ENCODE peak calls at places on chromosomes 3 and 15, in ten cellular contexts. One of them, this sample, is unnamed.
A peak's percentile ranks its signal among the peaks of the same experiment; 100 is the strongest.

GRCh38 chr15:50135123-50135541 is 16.1 kb upstream of the ATP8B4 start:
- DNase-seq in cardiac muscle cell: no peak
- DNase-seq in HepG2: no peak
- DNase-seq in transverse colon: no peak
- DNase-seq in thoracic aorta: no peak
- DNase-seq in PC-3: no peak
- DNase-seq in neural progenitor cell: no peak
- DNase-seq in Panc1: no peak
- DNase-seq in stomach: no peak
- DNase-seq in neuronal stem cell: no peak
- DNase-seq in this sample: no peak

GRCh38 chr15:39426552-39427532 is 154.0 kb upstream of the THBS1 start:
- DNase-seq in cardiac muscle cell: peak; percentile 96
- DNase-seq in HepG2: no peak
- DNase-seq in transverse colon: peak; percentile 38
- DNase-seq in thoracic aorta: no peak
- DNase-seq in PC-3: no peak
- DNase-seq in neural progenitor cell: peak; percentile 21
- DNase-seq in Panc1: no peak
- DNase-seq in stomach: peak; percentile 46
- DNase-seq in neuronal stem cell: no peak
- DNase-seq in this sample: peak; percentile 18

GRCh38 chr15:31077181-31077580 is 24.3 kb downstream of the TRPM1 start:
- DNase-seq in cardiac muscle cell: no peak
- DNase-seq in HepG2: no peak
- DNase-seq in transverse colon: peak; percentile 23
- DNase-seq in thoracic aorta: no peak
- DNase-seq in PC-3: no peak
- DNase-seq in neural progenitor cell: no peak
- DNase-seq in Panc1: no peak
- DNase-seq in stomach: no peak
- DNase-seq in neuronal stem cell: no peak
- DNase-seq in this sample: no peak

GRCh38 chr3:113660901-113661300 is 35.5 kb downstream of the USF3 start:
- DNase-seq in cardiac muscle cell: no peak
- DNase-seq in HepG2: no peak
- DNase-seq in transverse colon: no peak
- DNase-seq in thoracic aorta: no peak
- DNase-seq in PC-3: no peak
- DNase-seq in neural progenitor cell: no peak
- DNase-seq in Panc1: no peak
- DNase-seq in stomach: no peak
- DNase-seq in neuronal stem cell: no peak
- DNase-seq in this sample: no peak

GRCh38 chr3:183291511-183292031 is 38.5 kb downstream of the B3GNT5 start:
- DNase-seq in cardiac muscle cell: peak; percentile 77
- DNase-seq in HepG2: peak; percentile 78
- DNase-seq in transverse colon: no peak
- DNase-seq in thoracic aorta: no peak
- DNase-seq in PC-3: peak; percentile 81
- DNase-seq in neural progenitor cell: no peak
- DNase-seq in Panc1: no peak
- DNase-seq in stomach: no peak
- DNase-seq in neuronal stem cell: no peak
- DNase-seq in this sample: no peak

GRCh38 chr3:18134386-18135082 is 290.6 kb downstream of the SATB1 start:
- DNase-seq in cardiac muscle cell: peak; percentile 68
- DNase-seq in HepG2: no peak
- DNase-seq in transverse colon: no peak
- DNase-seq in thoracic aorta: no peak
- DNase-seq in PC-3: peak; percentile 68
- DNase-seq in neural progenitor cell: peak; percentile 66
- DNase-seq in Panc1: no peak
- DNase-seq in stomach: no peak
- DNase-seq in neuronal stem cell: peak; percentile 9
- DNase-seq in this sample: no peak

GRCh38 chr15:99911824-99912223 is 178.6 kb upstream of the LYSMD4 start:
- DNase-seq in cardiac muscle cell: peak; percentile 76
- DNase-seq in HepG2: no peak
- DNase-seq in transverse colon: no peak
- DNase-seq in thoracic aorta: no peak
- DNase-seq in PC-3: no peak
- DNase-seq in neural progenitor cell: no peak
- DNase-seq in Panc1: no peak
- DNase-seq in stomach: no peak
- DNase-seq in neuronal stem cell: no peak
- DNase-seq in this sample: no peak

GRCh38 chr3:8987673-8988655 is 24.7 kb upstream of the RAD18 start:
- DNase-seq in cardiac muscle cell: peak; percentile 74
- DNase-seq in HepG2: peak; percentile 36
- DNase-seq in transverse colon: peak; percentile 62
- DNase-seq in thoracic aorta: no peak
- DNase-seq in PC-3: peak; percentile 75
- DNase-seq in neural progenitor cell: peak; percentile 83
- DNase-seq in Panc1: no peak
- DNase-seq in stomach: peak; percentile 76
- DNase-seq in neuronal stem cell: peak; percentile 65
- DNase-seq in this sample: peak; percentile 28

GRCh38 chr3:167520656-167521360 is 47.0 kb upstream of the SERPINI2 start:
- DNase-seq in cardiac muscle cell: no peak
- DNase-seq in HepG2: no peak
- DNase-seq in transverse colon: no peak
- DNase-seq in thoracic aorta: no peak
- DNase-seq in PC-3: no peak
- DNase-seq in neural progenitor cell: no peak
- DNase-seq in Panc1: no peak
- DNase-seq in stomach: no peak
- DNase-seq in neuronal stem cell: no peak
- DNase-seq in this sample: no peak

GRCh38 chr3:73442886-73443285 is 181.9 kb downstream of the PDZRN3 start:
- DNase-seq in cardiac muscle cell: no peak
- DNase-seq in HepG2: no peak
- DNase-seq in transverse colon: no peak
- DNase-seq in thoracic aorta: no peak
- DNase-seq in PC-3: no peak
- DNase-seq in neural progenitor cell: no peak
- DNase-seq in Panc1: no peak
- DNase-seq in stomach: no peak
- DNase-seq in neuronal stem cell: no peak
- DNase-seq in this sample: no peak

GRCh38 chr3:170808041-170808440 is 62.0 kb downstream of the RPL22L1 start:
- DNase-seq in cardiac muscle cell: peak; percentile 21
- DNase-seq in HepG2: no peak
- DNase-seq in transverse colon: no peak
- DNase-seq in thoracic aorta: no peak
- DNase-seq in PC-3: no peak
- DNase-seq in neural progenitor cell: no peak
- DNase-seq in Panc1: no peak
- DNase-seq in stomach: no peak
- DNase-seq in neuronal stem cell: no peak
- DNase-seq in this sample: no peak

GRCh38 chr3:49732592-49732991 is 8.8 kb upstream of the GMPPB start:
- DNase-seq in cardiac muscle cell: no peak
- DNase-seq in HepG2: no peak
- DNase-seq in transverse colon: no peak
- DNase-seq in thoracic aorta: no peak
- DNase-seq in PC-3: no peak
- DNase-seq in neural progenitor cell: no peak
- DNase-seq in Panc1: no peak
- DNase-seq in stomach: no peak
- DNase-seq in neuronal stem cell: no peak
- DNase-seq in this sample: no peak

GRCh38 chr3:185846041-185846440 is 21.2 kb upstream of the IGF2BP2 start:
- DNase-seq in cardiac muscle cell: peak; percentile 46
- DNase-seq in HepG2: no peak
- DNase-seq in transverse colon: no peak
- DNase-seq in thoracic aorta: no peak
- DNase-seq in PC-3: no peak
- DNase-seq in neural progenitor cell: no peak
- DNase-seq in Panc1: no peak
- DNase-seq in stomach: no peak
- DNase-seq in neuronal stem cell: no peak
- DNase-seq in this sample: no peak

GRCh38 chr3:55522077-55522476 is 35.0 kb upstream of the WNT5A start:
- DNase-seq in cardiac muscle cell: no peak
- DNase-seq in HepG2: no peak
- DNase-seq in transverse colon: no peak
- DNase-seq in thoracic aorta: no peak
- DNase-seq in PC-3: no peak
- DNase-seq in neural progenitor cell: peak; percentile 35
- DNase-seq in Panc1: no peak
- DNase-seq in stomach: no peak
- DNase-seq in neuronal stem cell: no peak
- DNase-seq in this sample: no peak
- H3K27ac ChIP-seq in cardiac muscle cell: no peak overlapping the region
- H3K27ac ChIP-seq in HepG2: no peak overlapping the region
- H3K27ac ChIP-seq in transverse colon: no peak overlapping the region
- H3K27ac ChIP-seq in thoracic aorta: no peak overlapping the region
- H3K27ac ChIP-seq in PC-3: no peak overlapping the region
- H3K27ac ChIP-seq in neural progenitor cell: no peak overlapping the region
- H3K27ac ChIP-seq in Panc1: no peak overlapping the region
- H3K27ac ChIP-seq in stomach: no peak overlapping the region
- H3K27ac ChIP-seq in neuronal stem cell: no peak overlapping the region
- H3K27ac ChIP-seq in this sample: no peak overlapping the region

GRCh38 chr3:71308836-71309235 is 274.7 kb downstream of the FOXP1 start:
- DNase-seq in cardiac muscle cell: no peak
- DNase-seq in HepG2: no peak
- DNase-seq in transverse colon: no peak
- DNase-seq in thoracic aorta: no peak
- DNase-seq in PC-3: no peak
- DNase-seq in neural progenitor cell: no peak
- DNase-seq in Panc1: no peak
- DNase-seq in stomach: no peak
- DNase-seq in neuronal stem cell: no peak
- DNase-seq in this sample: no peak
- H3K4me1 ChIP-seq in cardiac muscle cell: peaks cover 32% of the 10 kb centered on the region
- H3K4me1 ChIP-seq in HepG2: peaks cover 42% of the 10 kb centered on the region
- H3K4me1 ChIP-seq in transverse colon: peaks cover 23% of the 10 kb centered on the region
- H3K4me1 ChIP-seq in thoracic aorta: peaks cover 15% of the 10 kb centered on the region
- H3K4me1 ChIP-seq in PC-3: peaks cover 24% of the 10 kb centered on the region
- H3K4me1 ChIP-seq in neural progenitor cell: peaks cover 39% of the 10 kb centered on the region
- H3K4me1 ChIP-seq in Panc1: no peaks in the 10 kb centered on the region
- H3K4me1 ChIP-seq in stomach: peaks cover 49% of the 10 kb centered on the region
- H3K4me1 ChIP-seq in neuronal stem cell: peaks cover 12% of the 10 kb centered on the region
- H3K4me1 ChIP-seq in this sample: peaks cover 5% of the 10 kb centered on the region

DNA sequence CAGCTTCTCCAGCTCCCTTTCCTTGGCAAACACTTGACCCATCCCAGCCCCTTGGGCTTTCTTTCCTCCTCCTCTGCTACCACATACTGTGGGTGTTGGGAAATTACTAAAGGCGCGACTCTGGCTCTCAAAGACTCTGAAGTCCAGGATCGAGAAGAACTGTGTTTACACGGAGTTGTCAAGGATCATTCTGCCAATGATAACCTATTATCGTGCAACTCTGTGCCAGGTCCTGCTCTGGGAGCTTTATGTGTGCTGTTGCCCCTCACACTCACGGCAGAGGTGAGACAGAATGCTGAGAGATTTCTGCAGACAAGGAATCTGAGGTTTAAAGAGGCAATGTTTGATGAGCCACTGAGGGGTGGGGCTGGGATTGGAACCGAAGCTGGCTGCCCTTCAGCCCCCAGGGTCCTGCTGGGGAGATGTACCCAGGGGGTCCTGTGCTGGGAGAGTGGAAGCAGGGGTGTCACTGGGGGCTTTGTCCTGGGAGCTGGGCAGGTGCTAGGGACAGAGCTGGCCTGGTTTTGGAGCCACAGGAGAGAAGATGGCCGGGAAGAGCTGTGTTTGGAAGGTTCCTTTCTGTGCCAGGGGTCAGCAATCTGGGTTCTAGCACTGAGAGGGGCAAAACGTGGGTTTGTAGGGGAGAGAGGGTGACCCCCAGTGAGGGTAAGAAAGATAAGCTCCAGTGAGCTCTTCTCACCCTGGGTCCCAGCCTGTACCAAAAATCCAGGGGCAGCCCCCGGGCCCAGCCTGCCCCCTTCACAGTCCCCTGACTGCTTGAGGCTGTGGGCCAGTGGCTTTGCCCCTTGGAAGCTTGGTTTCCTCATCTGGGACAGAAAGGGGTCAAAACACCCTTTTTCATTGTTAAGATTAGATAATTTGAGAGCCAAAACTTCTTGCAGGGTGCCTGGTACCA is 69.4 kb downstream of the SMAD3 start:
- DNase-seq in cardiac muscle cell: no peak
- DNase-seq in HepG2: no peak
- DNase-seq in transverse colon: no peak
- DNase-seq in thoracic aorta: no peak
- DNase-seq in PC-3: no peak
- DNase-seq in neural progenitor cell: no peak
- DNase-seq in Panc1: no peak
- DNase-seq in stomach: no peak
- DNase-seq in neuronal stem cell: no peak
- DNase-seq in this sample: no peak
- H3K27ac ChIP-seq in cardiac muscle cell: peak overlapping the region; percentile 81
- H3K27ac ChIP-seq in HepG2: peak overlapping the region; percentile 60
- H3K27ac ChIP-seq in transverse colon: peak overlapping the region; percentile 86
- H3K27ac ChIP-seq in thoracic aorta: peak overlapping the region; percentile 43
- H3K27ac ChIP-seq in PC-3: peak overlapping the region; percentile 34
- H3K27ac ChIP-seq in neural progenitor cell: peak overlapping the region; percentile 57
- H3K27ac ChIP-seq in Panc1: peak overlapping the region; percentile 100
- H3K27ac ChIP-seq in stomach: peak overlapping the region; percentile 77
- H3K27ac ChIP-seq in neuronal stem cell: peak overlapping the region; percentile 75
- H3K27ac ChIP-seq in this sample: peak overlapping the region; percentile 84

GRCh38 chr3:134364936-134365765 is 9.1 kb downstream of the AMOTL2 start:
- DNase-seq in cardiac muscle cell: peak; percentile 51
- DNase-seq in HepG2: no peak
- DNase-seq in transverse colon: no peak
- DNase-seq in thoracic aorta: no peak
- DNase-seq in PC-3: no peak
- DNase-seq in neural progenitor cell: peak; percentile 4
- DNase-seq in Panc1: no peak
- DNase-seq in stomach: no peak
- DNase-seq in neuronal stem cell: no peak
- DNase-seq in this sample: no peak

GRCh38 chr3:134366928-134367352 is 7.3 kb downstream of the AMOTL2 start:
- DNase-seq in cardiac muscle cell: no peak
- DNase-seq in HepG2: peak; percentile 32
- DNase-seq in transverse colon: no peak
- DNase-seq in thoracic aorta: no peak
- DNase-seq in PC-3: no peak
- DNase-seq in neural progenitor cell: no peak
- DNase-seq in Panc1: no peak
- DNase-seq in stomach: peak; percentile 67
- DNase-seq in neuronal stem cell: no peak
- DNase-seq in this sample: no peak

GRCh38 chr3:134367412-134367811 is 6.8 kb downstream of the AMOTL2 start:
- DNase-seq in cardiac muscle cell: no peak
- DNase-seq in HepG2: no peak
- DNase-seq in transverse colon: no peak
- DNase-seq in thoracic aorta: no peak
- DNase-seq in PC-3: no peak
- DNase-seq in neural progenitor cell: no peak
- DNase-seq in Panc1: no peak
- DNase-seq in stomach: no peak
- DNase-seq in neuronal stem cell: no peak
- DNase-seq in this sample: no peak

GRCh38 chr3:134365766-134366065 is 8.5 kb downstream of the AMOTL2 start:
- DNase-seq in cardiac muscle cell: no peak
- DNase-seq in HepG2: no peak
- DNase-seq in transverse colon: no peak
- DNase-seq in thoracic aorta: no peak
- DNase-seq in PC-3: no peak
- DNase-seq in neural progenitor cell: no peak
- DNase-seq in Panc1: no peak
- DNase-seq in stomach: no peak
- DNase-seq in neuronal stem cell: no peak
- DNase-seq in this sample: no peak

GRCh38 chr3:134366221-134366927 is 7.9 kb downstream of the AMOTL2 start:
- DNase-seq in cardiac muscle cell: no peak
- DNase-seq in HepG2: no peak
- DNase-seq in transverse colon: no peak
- DNase-seq in thoracic aorta: no peak
- DNase-seq in PC-3: no peak
- DNase-seq in neural progenitor cell: no peak
- DNase-seq in Panc1: no peak
- DNase-seq in stomach: peak; percentile 19
- DNase-seq in neuronal stem cell: no peak
- DNase-seq in this sample: no peak
- H3K4me1 ChIP-seq in cardiac muscle cell: peaks cover 41% of the 10 kb centered on the region
- H3K4me1 ChIP-seq in HepG2: peaks cover 51% of the 10 kb centered on the region
- H3K4me1 ChIP-seq in transverse colon: peaks cover 56% of the 10 kb centered on the region
- H3K4me1 ChIP-seq in thoracic aorta: peaks cover 67% of the 10 kb centered on the region
- H3K4me1 ChIP-seq in PC-3: peaks cover 48% of the 10 kb centered on the region
- H3K4me1 ChIP-seq in neural progenitor cell: peaks cover 50% of the 10 kb centered on the region
- H3K4me1 ChIP-seq in Panc1: peaks cover 99% of the 10 kb centered on the region
- H3K4me1 ChIP-seq in stomach: peaks cover 100% of the 10 kb centered on the region
- H3K4me1 ChIP-seq in neuronal stem cell: peaks cover 10% of the 10 kb centered on the region
- H3K4me1 ChIP-seq in this sample: peaks cover 9% of the 10 kb centered on the region